ENCODE peak calls at places on chromosome 2, in five cellular contexts. One of them, this sample, is unnamed. For H3K4me1, the result is how much of the 10 kb centered on the place peaks cover.

GRCh38 chr2:20666364-20667150 is at the start of gene GDF7:
- DNase-seq in naive thymus-derived CD4-positive, alpha-beta T cell: peak
- DNase-seq in cardiac muscle cell: no peak
- DNase-seq in kidney: peak
- DNase-seq in MM.1S: no peak
- DNase-seq in this sample: no peak

GRCh38 chr2:69659349-69659748 is 15.8 kb upstream of the AAK1 start:
- DNase-seq in naive thymus-derived CD4-positive, alpha-beta T cell: no peak
- DNase-seq in cardiac muscle cell: no peak
- DNase-seq in kidney: no peak
- DNase-seq in MM.1S: no peak
- DNase-seq in this sample: no peak

GRCh38 chr2:12910431-12910830 is 193.7 kb downstream of the TRIB2 start:
- DNase-seq in naive thymus-derived CD4-positive, alpha-beta T cell: no peak
- DNase-seq in cardiac muscle cell: peak
- DNase-seq in kidney: no peak
- DNase-seq in MM.1S: no peak
- DNase-seq in this sample: no peak

GRCh38 chr2:40658917-40659316 is 207.0 kb upstream of the SLC8A1 start:
- DNase-seq in naive thymus-derived CD4-positive, alpha-beta T cell: no peak
- DNase-seq in cardiac muscle cell: peak
- DNase-seq in kidney: no peak
- DNase-seq in MM.1S: no peak
- DNase-seq in this sample: no peak

GRCh38 chr2:112949456-112949855 is 28.4 kb upstream of the IL36G start:
- DNase-seq in naive thymus-derived CD4-positive, alpha-beta T cell: no peak
- DNase-seq in cardiac muscle cell: no peak
- DNase-seq in kidney: no peak
- DNase-seq in MM.1S: no peak
- DNase-seq in this sample: no peak

GRCh38 chr2:229920011-229920781 is 1.6 kb downstream of the TRIP12 start:
- DNase-seq in naive thymus-derived CD4-positive, alpha-beta T cell: peak
- DNase-seq in cardiac muscle cell: no peak
- DNase-seq in kidney: no peak
- DNase-seq in MM.1S: no peak
- DNase-seq in this sample: peak

GRCh38 chr2:73938761-73939352 is 12.2 kb downstream of the DGUOK start:
- DNase-seq in naive thymus-derived CD4-positive, alpha-beta T cell: no peak
- DNase-seq in cardiac muscle cell: peak
- DNase-seq in kidney: no peak
- DNase-seq in MM.1S: no peak
- DNase-seq in this sample: no peak

GRCh38 chr2:98875081-98875728 is 60.8 kb downstream of the CRACDL start:
- DNase-seq in naive thymus-derived CD4-positive, alpha-beta T cell: no peak
- DNase-seq in cardiac muscle cell: no peak
- DNase-seq in kidney: no peak
- DNase-seq in MM.1S: no peak
- DNase-seq in this sample: no peak

GRCh38 chr2:61885896-61886603 is 2.4 kb downstream of the CCT4 start:
- DNase-seq in naive thymus-derived CD4-positive, alpha-beta T cell: no peak
- DNase-seq in cardiac muscle cell: no peak
- DNase-seq in kidney: no peak
- DNase-seq in MM.1S: no peak
- DNase-seq in this sample: no peak

GRCh38 chr2:83817511-83817910 is 641.6 kb downstream of the SUCLG1 start:
- DNase-seq in naive thymus-derived CD4-positive, alpha-beta T cell: no peak
- DNase-seq in cardiac muscle cell: peak
- DNase-seq in kidney: no peak
- DNase-seq in MM.1S: peak
- DNase-seq in this sample: no peak

GRCh38 chr2:63104482-63104881 is 53.9 kb downstream of the OTX1 start:
- DNase-seq in naive thymus-derived CD4-positive, alpha-beta T cell: no peak
- DNase-seq in cardiac muscle cell: no peak
- DNase-seq in kidney: no peak
- DNase-seq in MM.1S: no peak
- DNase-seq in this sample: no peak

GRCh38 chr2:44748-45341 is 1.5 kb downstream of the FAM110C start:
- DNase-seq in naive thymus-derived CD4-positive, alpha-beta T cell: no peak
- DNase-seq in cardiac muscle cell: no peak
- DNase-seq in kidney: no peak
- DNase-seq in MM.1S: no peak
- DNase-seq in this sample: no peak

GRCh38 chr2:72927619-72928537 is 10.6 kb downstream of the EMX1 start:
- DNase-seq in naive thymus-derived CD4-positive, alpha-beta T cell: no peak
- DNase-seq in cardiac muscle cell: no peak
- DNase-seq in kidney: no peak
- DNase-seq in MM.1S: no peak
- DNase-seq in this sample: no peak

GRCh38 chr2:1405124-1405523 is 8.1 kb upstream of the TPO start:
- DNase-seq in naive thymus-derived CD4-positive, alpha-beta T cell: no peak
- DNase-seq in cardiac muscle cell: no peak
- DNase-seq in kidney: no peak
- DNase-seq in MM.1S: no peak
- DNase-seq in this sample: no peak

GRCh38 chr2:155815851-155816250 is 516.7 kb downstream of the NR4A2 start:
- DNase-seq in naive thymus-derived CD4-positive, alpha-beta T cell: no peak
- DNase-seq in cardiac muscle cell: no peak
- DNase-seq in kidney: no peak
- DNase-seq in MM.1S: peak
- DNase-seq in this sample: no peak

GRCh38 chr2:74764429-74765272 is 69.3 kb upstream of the HK2 start:
- DNase-seq in naive thymus-derived CD4-positive, alpha-beta T cell: no peak
- DNase-seq in cardiac muscle cell: peak
- DNase-seq in kidney: no peak
- DNase-seq in MM.1S: no peak
- DNase-seq in this sample: no peak

GRCh38 chr2:159124931-159125467 is 156.6 kb downstream of the TANC1 start:
- DNase-seq in naive thymus-derived CD4-positive, alpha-beta T cell: no peak
- DNase-seq in cardiac muscle cell: no peak
- DNase-seq in kidney: no peak
- DNase-seq in MM.1S: no peak
- DNase-seq in this sample: no peak

GRCh38 chr2:149115781-149116180 is 77.3 kb downstream of the LYPD6B start:
- DNase-seq in naive thymus-derived CD4-positive, alpha-beta T cell: no peak
- DNase-seq in cardiac muscle cell: no peak
- DNase-seq in kidney: no peak
- DNase-seq in MM.1S: no peak
- DNase-seq in this sample: no peak

GRCh38 chr2:72934683-72935610 is 17.6 kb downstream of the EMX1 start:
- DNase-seq in naive thymus-derived CD4-positive, alpha-beta T cell: no peak
- DNase-seq in cardiac muscle cell: no peak
- DNase-seq in kidney: peak
- DNase-seq in MM.1S: peak
- DNase-seq in this sample: no peak

GRCh38 chr2:97935719-97936161 is 60.0 kb downstream of the TMEM131 start:
- DNase-seq in naive thymus-derived CD4-positive, alpha-beta T cell: no peak
- DNase-seq in cardiac muscle cell: peak
- DNase-seq in kidney: no peak
- DNase-seq in MM.1S: no peak
- DNase-seq in this sample: no peak

GRCh38 chr2:228841877-228842276 is 429.2 kb downstream of the PID1 start:
- DNase-seq in naive thymus-derived CD4-positive, alpha-beta T cell: no peak
- DNase-seq in cardiac muscle cell: peak
- DNase-seq in kidney: no peak
- DNase-seq in MM.1S: no peak
- DNase-seq in this sample: no peak

GRCh38 chr2:172735646-172736418 is at the start of gene RAPGEF4:
- DNase-seq in naive thymus-derived CD4-positive, alpha-beta T cell: no peak
- DNase-seq in cardiac muscle cell: no peak
- DNase-seq in kidney: peak
- DNase-seq in MM.1S: no peak
- DNase-seq in this sample: no peak

GRCh38 chr2:196293751-196294486 is 122.5 kb upstream of the STK17B start:
- DNase-seq in naive thymus-derived CD4-positive, alpha-beta T cell: no peak
- DNase-seq in cardiac muscle cell: peak
- DNase-seq in kidney: no peak
- DNase-seq in MM.1S: no peak
- DNase-seq in this sample: no peak

GRCh38 chr2:48144777-48145176 is 238.5 kb upstream of the FBXO11 start:
- DNase-seq in naive thymus-derived CD4-positive, alpha-beta T cell: no peak
- DNase-seq in cardiac muscle cell: peak
- DNase-seq in kidney: no peak
- DNase-seq in MM.1S: peak
- DNase-seq in this sample: no peak

GRCh38 chr2:218022851-218023530 is 20.2 kb upstream of the TNS1 start:
- DNase-seq in naive thymus-derived CD4-positive, alpha-beta T cell: no peak
- DNase-seq in cardiac muscle cell: no peak
- DNase-seq in kidney: peak
- DNase-seq in MM.1S: no peak
- DNase-seq in this sample: no peak

DNA sequence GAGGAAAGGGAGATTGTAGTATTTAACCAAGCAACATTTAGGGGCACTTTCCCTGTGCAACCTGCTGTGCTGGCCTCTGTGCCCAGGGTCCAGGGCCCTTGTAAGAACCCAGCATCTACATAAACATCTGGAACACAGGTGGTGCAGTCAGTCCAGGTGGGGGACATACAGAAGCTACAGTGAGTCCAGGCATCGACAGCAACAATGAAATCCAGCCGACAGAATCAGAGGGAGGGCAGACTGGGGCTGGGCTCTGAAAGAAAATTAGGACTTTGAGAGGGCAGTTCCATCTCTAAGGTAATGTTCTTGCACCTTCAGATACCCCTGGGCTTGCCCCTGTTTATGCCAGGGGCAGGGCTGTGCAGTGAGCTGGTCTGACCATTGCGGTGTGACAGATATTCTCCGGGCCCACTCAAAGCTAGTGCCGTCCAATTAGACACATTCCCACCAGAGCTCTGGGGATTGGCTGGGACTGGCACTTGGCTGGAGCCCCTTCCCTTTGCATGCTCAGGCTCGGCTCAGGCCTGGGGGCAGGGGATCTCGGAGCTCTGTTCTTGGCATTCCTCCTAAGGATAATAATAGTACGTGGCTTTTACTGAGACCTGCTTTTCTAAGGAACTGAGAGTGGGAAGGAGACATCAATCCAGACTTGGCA is 5.4 kb downstream of the LBH start:
- DNase-seq in naive thymus-derived CD4-positive, alpha-beta T cell: no peak
- DNase-seq in cardiac muscle cell: no peak
- DNase-seq in kidney: no peak
- DNase-seq in MM.1S: no peak
- DNase-seq in this sample: no peak
- H3K4me1 ChIP-seq in naive thymus-derived CD4-positive, alpha-beta T cell: half or more
- H3K4me1 ChIP-seq in cardiac muscle cell: half or more
- H3K4me1 ChIP-seq in kidney: under half
- H3K4me1 ChIP-seq in MM.1S: under half
- H3K4me1 ChIP-seq in this sample: half or more

GRCh38 chr2:219124379-219125110 is 36.1 kb downstream of the NHEJ1 start:
- DNase-seq in naive thymus-derived CD4-positive, alpha-beta T cell: no peak
- DNase-seq in cardiac muscle cell: peak
- DNase-seq in kidney: no peak
- DNase-seq in MM.1S: no peak
- DNase-seq in this sample: no peak
- H3K4me1 ChIP-seq in naive thymus-derived CD4-positive, alpha-beta T cell: under half
- H3K4me1 ChIP-seq in cardiac muscle cell: under half
- H3K4me1 ChIP-seq in kidney: under half
- H3K4me1 ChIP-seq in MM.1S: under half
- H3K4me1 ChIP-seq in this sample: under half

GRCh38 chr2:16654775-16655456 is 10.7 kb downstream of the CYRIA start:
- DNase-seq in naive thymus-derived CD4-positive, alpha-beta T cell: no peak
- DNase-seq in cardiac muscle cell: no peak
- DNase-seq in kidney: no peak
- DNase-seq in MM.1S: no peak
- DNase-seq in this sample: no peak
- H3K4me1 ChIP-seq in naive thymus-derived CD4-positive, alpha-beta T cell: under half
- H3K4me1 ChIP-seq in cardiac muscle cell: under half
- H3K4me1 ChIP-seq in kidney: under half
- H3K4me1 ChIP-seq in MM.1S: under half
- H3K4me1 ChIP-seq in this sample: under half

GRCh38 chr2:46871976-46872381 is 43.6 kb downstream of the MCFD2 start:
- DNase-seq in naive thymus-derived CD4-positive, alpha-beta T cell: no peak
- DNase-seq in cardiac muscle cell: no peak
- DNase-seq in kidney: peak
- DNase-seq in MM.1S: no peak
- DNase-seq in this sample: no peak
- H3K4me1 ChIP-seq in naive thymus-derived CD4-positive, alpha-beta T cell: under half
- H3K4me1 ChIP-seq in cardiac muscle cell: under half
- H3K4me1 ChIP-seq in kidney: under half
- H3K4me1 ChIP-seq in MM.1S: under half
- H3K4me1 ChIP-seq in this sample: under half

GRCh38 chr2:106969777-106970176 is 83.8 kb upstream of the ST6GAL2 start:
- DNase-seq in naive thymus-derived CD4-positive, alpha-beta T cell: no peak
- DNase-seq in cardiac muscle cell: no peak
- DNase-seq in kidney: no peak
- DNase-seq in MM.1S: no peak
- DNase-seq in this sample: no peak
- H3K4me1 ChIP-seq in naive thymus-derived CD4-positive, alpha-beta T cell: under half
- H3K4me1 ChIP-seq in cardiac muscle cell: under half
- H3K4me1 ChIP-seq in kidney: under half
- H3K4me1 ChIP-seq in MM.1S: under half
- H3K4me1 ChIP-seq in this sample: under half

This sample was measured in CD4-positive, alpha-beta memory T cell.